ENCODE peak calls at places on chromosomes 6 and 20, in five cellular contexts. C is GM06990, N is dorsolateral prefrontal cortex, X is kidney epithelial cell, D is bronchial epithelial cell. L is an unnamed sample.
A peak's percentile ranks its signal among the peaks of the same experiment; 100 is the strongest.

GRCh38 chr20:3164763-3165410 is 5.2 kb upstream of the FASTKD5 start:
- DNase-seq in C (no peak), N (no peak), X (no peak), D (no peak), L (no peak)

GRCh38 chr20:58694241-58695083 is 1.9 kb downstream of the NPEPL1 start:
- DNase-seq in C (no peak), N (no peak), X (no peak), D (no peak), L (no peak)

GRCh38 chr20:59006167-59006863 is 739 bp downstream of the CTSZ start:
- DNase-seq in C (peak; percentile 59), N (no peak), X (no peak), D (no peak), L (no peak)

GRCh38 chr20:63863021-63863797 is 1.9 kb upstream of the TPD52L2 start:
- DNase-seq in C (no peak), N (no peak), X (no peak), D (no peak), L (no peak)

GRCh38 chr20:3687655-3688054 is 5.8 kb upstream of the ADAM33 start:
- DNase-seq in C (no peak), N (no peak), X (peak; percentile 29), D (peak; percentile 45), L (peak; percentile 79)

GRCh38 chr20:44721785-44722054 is 6.6 kb downstream of the CCN5 start:
- DNase-seq in C (no peak), N (no peak), X (no peak), D (no peak), L (no peak)

GRCh38 chr6:125191916-125192609 is 38.5 kb downstream of the TPD52L1 start:
- DNase-seq in C (peak; percentile 18), N (peak; percentile 20), X (peak; percentile 59), D (peak; percentile 90), L (peak; percentile 88)

GRCh38 chr6:164838068-164838615 is 471.3 kb downstream of the C6orf118 start:
- DNase-seq in C (no peak), N (no peak), X (no peak), D (no peak), L (no peak)

GRCh38 chr20:9839626-9840025 is 750 bp upstream of the PAK5 start:
- DNase-seq in C (no peak), N (no peak), X (no peak), D (peak; percentile 86), L (no peak)

GRCh38 chr6:76593668-76594067 is 521.2 kb upstream of the IMPG1 start:
- DNase-seq in C (no peak), N (no peak), X (no peak), D (no peak), L (no peak)

GRCh38 chr6:45432944-45433343 is 55.2 kb upstream of the SUPT3H start:
- DNase-seq in C (no peak), N (no peak), X (no peak), D (peak; percentile 81), L (peak; percentile 69)

GRCh38 chr6:26273673-26274595 is 91.1 kb upstream of the BTN3A2 start:
- DNase-seq in C (peak; percentile 61), N (no peak), X (no peak), D (peak; percentile 35), L (peak; percentile 37)

GRCh38 chr20:48765359-48765758 is 62.4 kb downstream of the PREX1 start:
- DNase-seq in C (no peak), N (no peak), X (no peak), D (no peak), L (no peak)

GRCh38 chr6:43820486-43820885 is 50.5 kb downstream of the VEGFA start:
- DNase-seq in C (no peak), N (no peak), X (no peak), D (no peak), L (no peak)

GRCh38 chr20:37627060-37627766 is 66.6 kb upstream of the CTNNBL1 start:
- DNase-seq in C (no peak), N (no peak), X (no peak), D (peak; percentile 37), L (peak; percentile 70)

GRCh38 chr20:3318226-3318884 is 79.4 kb upstream of the SLC4A11 start:
- DNase-seq in C (no peak), N (no peak), X (no peak), D (peak; percentile 16), L (no peak)

GRCh38 chr6:85449388-85449817 is 480 bp upstream of the NT5E start:
- DNase-seq in C (no peak), N (peak; percentile 37), X (no peak), D (peak; percentile 52), L (peak; percentile 84)

GRCh38 chr20:8901237-8902025 is 167.5 kb upstream of the PLCB4 start:
- DNase-seq in C (no peak), N (no peak), X (no peak), D (no peak), L (peak; percentile 2)

GRCh38 chr20:9301129-9302072 is 213.0 kb upstream of the LAMP5 start:
- DNase-seq in C (no peak), N (no peak), X (no peak), D (peak; percentile 77), L (peak; percentile 87)

GRCh38 chr20:11271319-11271718 is 597.5 kb upstream of the JAG1 start:
- DNase-seq in C (no peak), N (no peak), X (no peak), D (no peak), L (no peak)

GRCh38 chr6:151239603-151240035 is at the start of gene AKAP12:
- DNase-seq in C (peak; percentile 3), N (peak; percentile 57), X (no peak), D (no peak), L (peak; percentile 63)

GRCh38 chr6:42834056-42834455 is 45.4 kb upstream of the RPL7L1 start:
- DNase-seq in C (no peak), N (no peak), X (no peak), D (peak; percentile 20), L (no peak)

GRCh38 chr20:52434453-52434852 is 242.9 kb upstream of the ZFP64 start:
- DNase-seq in C (no peak), N (no peak), X (no peak), D (no peak), L (no peak)

GRCh38 chr6:48664850-48665249 is 553.9 kb upstream of the PTCHD4 start:
- DNase-seq in C (no peak), N (no peak), X (no peak), D (no peak), L (no peak)

GRCh38 chr6:1850581-1851157 is 241.0 kb downstream of the FOXC1 start:
- DNase-seq in C (no peak), N (no peak), X (no peak), D (no peak), L (no peak)

GRCh38 chr6:168032383-168032760 is 34.9 kb downstream of the KIF25 start:
- DNase-seq in C (no peak), N (no peak), X (peak; percentile 61), D (peak; percentile 43), L (peak; percentile 74)

GRCh38 chr6:44234101-44235090 is 11.0 kb downstream of the SLC29A1 start:
- DNase-seq in C (no peak), N (peak; percentile 83), X (peak; percentile 56), D (peak; percentile 76), L (peak; percentile 76)

GRCh38 chr6:103011605-103012004 is 1618.1 kb downstream of the GRIK2 start:
- DNase-seq in C (no peak), N (no peak), X (no peak), D (no peak), L (no peak)

DNA sequence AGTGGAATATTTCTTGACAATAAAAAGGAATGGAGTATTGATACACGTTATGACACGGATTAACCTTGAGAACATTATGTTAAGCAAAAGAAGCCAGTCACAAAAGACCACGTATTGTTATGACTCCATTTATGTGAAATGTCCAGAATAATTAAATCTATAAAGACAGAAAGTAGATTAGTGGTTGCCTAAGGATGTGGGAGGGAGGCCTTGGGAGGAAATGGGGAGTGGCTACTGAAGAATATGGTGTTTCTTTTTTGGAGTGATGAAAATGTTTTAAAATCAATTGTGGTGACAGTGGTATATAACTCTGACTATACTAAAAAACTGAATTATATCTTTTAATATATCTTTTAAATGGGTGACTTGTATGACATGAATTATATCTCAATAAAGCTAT is 30.1 kb downstream of the TRPC4AP start:
- DNase-seq in C (no peak), N (no peak), X (no peak), D (no peak), L (no peak)
- TF ChIP-seq CTCF in C (no peak), N (no peak), X (no peak), D (no peak), L (no peak)

DNA sequence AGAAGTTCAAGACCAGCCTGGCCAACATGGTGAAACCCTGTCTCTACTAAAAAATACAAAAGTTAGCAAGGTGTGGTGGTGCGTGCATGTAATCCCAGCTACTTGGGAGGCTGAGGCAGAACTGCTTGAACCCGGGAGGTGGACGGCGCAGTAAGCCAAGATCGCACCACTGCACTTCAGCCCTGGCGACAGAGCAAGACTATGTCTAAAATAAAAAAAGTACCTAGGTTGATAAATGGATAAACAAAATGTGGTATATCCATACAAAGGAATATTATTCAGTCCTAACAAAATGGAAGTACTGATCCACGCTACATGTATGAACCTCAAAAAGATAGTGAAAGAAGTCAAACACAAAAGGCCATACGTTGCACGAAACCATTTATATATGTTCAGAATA is 1.2 kb upstream of the RPF2 start:
- DNase-seq in C (no peak), N (no peak), X (no peak), D (no peak), L (no peak)
- H3K4me3 ChIP-seq in C (peak overlapping the region; percentile 99), N (no peak overlapping the region), X (no peak overlapping the region), D (no peak overlapping the region), L (peak overlapping the region; percentile 96)

GRCh38 chr6:136034422-136034821 is 182.9 kb downstream of the PDE7B start:
- DNase-seq in C (no peak), N (no peak), X (no peak), D (no peak), L (no peak)

GRCh38 chr6:136036071-136036380 is 184.5 kb downstream of the PDE7B start:
- DNase-seq in C (no peak), N (no peak), X (no peak), D (no peak), L (no peak)

GRCh38 chr6:136035378-136036070 is 184.0 kb downstream of the PDE7B start:
- DNase-seq in C (no peak), N (no peak), X (no peak), D (peak; percentile 52), L (peak; percentile 93)

GRCh38 chr6:136030131-136030530 is 178.6 kb downstream of the PDE7B start:
- DNase-seq in C (no peak), N (no peak), X (no peak), D (no peak), L (no peak)

GRCh38 chr6:136031982-136032381 is 180.5 kb downstream of the PDE7B start:
- DNase-seq in C (no peak), N (no peak), X (no peak), D (peak; percentile 34), L (peak; percentile 77)
- TF ChIP-seq CTCF in C (peak; percentile 39), N (peak; percentile 45), X (peak; percentile 45), D (peak; percentile 51), L (peak; percentile 69)

DNA sequence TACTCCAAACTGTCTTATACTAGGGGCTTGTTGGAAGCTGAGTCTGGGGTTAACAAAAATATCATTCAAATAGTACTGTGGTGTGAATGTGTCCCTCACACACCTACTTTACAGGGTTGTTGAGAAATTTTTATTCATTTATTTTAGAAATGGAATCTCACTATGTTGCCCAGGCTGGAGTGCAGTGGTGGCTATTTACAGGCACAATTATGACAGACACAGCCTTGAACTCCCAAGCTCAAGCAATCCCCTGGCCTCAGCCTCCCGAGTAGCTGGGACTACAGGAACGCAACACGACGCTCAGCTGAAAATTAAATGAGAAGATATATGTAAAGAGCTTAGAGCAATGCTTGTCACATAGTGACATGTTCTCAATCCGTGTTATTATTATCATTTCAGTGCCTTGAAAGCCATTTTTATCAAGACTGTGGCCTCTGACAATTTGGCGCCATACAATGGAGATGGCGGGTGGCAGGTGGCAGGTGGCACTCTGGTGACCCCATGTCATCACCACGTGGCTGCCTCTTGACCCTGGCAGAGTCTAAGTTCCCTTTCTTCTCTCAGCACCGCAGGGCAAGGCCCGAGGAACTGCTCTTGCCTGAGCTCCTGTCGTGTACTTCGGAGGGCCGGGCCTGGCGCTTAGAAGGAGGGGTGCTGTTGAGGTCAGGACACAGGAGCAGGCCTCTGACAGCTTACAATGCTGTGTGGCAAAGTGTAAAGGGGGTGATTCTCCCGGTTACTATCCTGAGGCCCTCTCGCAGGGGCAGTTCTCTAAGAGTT is 64.5 kb downstream of the STX11 start:
- DNase-seq in C (no peak), N (no peak), X (no peak), D (no peak), L (no peak)
- H3K4me3 ChIP-seq in C (no peak overlapping the region), N (peak overlapping the region; percentile 87), X (no peak overlapping the region), D (no peak overlapping the region), L (no peak overlapping the region)